ENCODE peak calls at places on chromosomes 12 and 14, in seven cellular contexts. H, P, L, W, Q, A and N are unnamed samples.

GRCh38 chr12:123034865-123035264 is 54.4 kb downstream of the ARL6IP4 start:
- DNase-seq in H (no peak), P (peak; percentile 33), L (no peak), W (no peak), Q (no peak), A (no peak), N (peak; percentile 71)

GRCh38 chr14:47507866-47508265 is 167.5 kb downstream of the MDGA2 start:
- DNase-seq in H (no peak), P (no peak), L (no peak), W (no peak), Q (no peak), A (no peak), N (no peak)

GRCh38 chr12:69254046-69254445 is 14.7 kb downstream of the CPSF6 start:
- DNase-seq in H (no peak), P (peak; percentile 72), L (no peak), W (peak; percentile 31), Q (peak; percentile 53), A (no peak), N (peak; percentile 74)

GRCh38 chr14:60656755-60657608 is 7.7 kb upstream of the SIX1 start:
- DNase-seq in H (peak; percentile 91), P (peak; percentile 70), L (peak; percentile 74), W (peak; percentile 70), Q (peak; percentile 85), A (peak; percentile 69), N (peak; percentile 75)

GRCh38 chr12:2101359-2101758 is 48.6 kb downstream of the CACNA1C start:
- DNase-seq in H (peak; percentile 38), P (no peak), L (peak; percentile 40), W (no peak), Q (no peak), A (no peak), N (no peak)

GRCh38 chr14:53470351-53471043 is 317.4 kb upstream of the DDHD1 start:
- DNase-seq in H (peak; percentile 57), P (peak; percentile 14), L (no peak), W (no peak), Q (no peak), A (no peak), N (no peak)

GRCh38 chr14:55339770-55340169 is 68.5 kb downstream of the FBXO34 start:
- DNase-seq in H (no peak), P (peak; percentile 41), L (no peak), W (no peak), Q (peak; percentile 51), A (no peak), N (no peak)

GRCh38 chr12:112528521-112528920 is 109.8 kb downstream of the PTPN11 start:
- DNase-seq in H (no peak), P (no peak), L (no peak), W (no peak), Q (no peak), A (no peak), N (no peak)

GRCh38 chr14:68631058-68631690 is 161.7 kb downstream of the ZFP36L1 start:
- DNase-seq in H (no peak), P (no peak), L (no peak), W (no peak), Q (no peak), A (no peak), N (no peak)

GRCh38 chr14:35402323-35403084 is 2.0 kb downstream of the NFKBIA start:
- DNase-seq in H (peak; percentile 47), P (peak; percentile 29), L (no peak), W (no peak), Q (no peak), A (no peak), N (peak; percentile 57)

GRCh38 chr12:93790472-93791152 is 113.4 kb downstream of the CRADD start:
- DNase-seq in H (no peak), P (peak; percentile 89), L (no peak), W (no peak), Q (no peak), A (no peak), N (peak; percentile 94)